ENCODE peak calls at places on chromosomes 5 and 9, in four cellular contexts. I is A549; V is activated effector memory CD4-positive, alpha-beta T cell treated with Interleukin-2 at 50 U/mL for 16 hours; M is pancreas. K is an unnamed sample.

GRCh38 chr5:157767674-157768073 is 24.2 kb downstream of the LSM11 start:
- DNase-seq in V (no peak), I (no peak), M (no peak), K (no peak)

GRCh38 chr5:135535820-135536801 is at the start of gene NEUROG1:
- DNase-seq in V (no peak), M (no peak), I (no peak), K (no peak)

GRCh38 chr5:134127376-134127861 is 12.9 kb downstream of the TCF7 start:
- DNase-seq in I (no peak), V (no peak), M (peak), K (peak)

GRCh38 chr9:4382722-4383317 is 83.0 kb upstream of the GLIS3 start:
- DNase-seq in M (no peak), I (peak), V (no peak), K (no peak)

GRCh38 chr5:107913511-107913910 is 242.8 kb upstream of the EFNA5 start:
- DNase-seq in I (no peak), M (no peak), V (no peak), K (no peak)

GRCh38 chr9:136303066-136303824 is 649 bp downstream of the CCDC187 start:
- DNase-seq in M (no peak), I (no peak), V (no peak), K (no peak)

GRCh38 chr5:156186760-156187159 is 140.2 kb upstream of the SGCD start:
- DNase-seq in V (no peak), M (no peak), I (peak), K (no peak)

GRCh38 chr5:127549551-127549950 is 32.1 kb downstream of the PRRC1 start:
- DNase-seq in I (no peak), M (no peak), V (no peak), K (no peak)

GRCh38 chr9:129491486-129491855 is 129.4 kb downstream of the C9orf50 start:
- DNase-seq in M (no peak), I (no peak), V (no peak), K (peak)

GRCh38 chr5:125655156-125655555 is 768.1 kb upstream of the GRAMD2B start:
- DNase-seq in M (no peak), V (no peak), I (no peak), K (no peak)

GRCh38 chr5:1332461-1333001 is 12.4 kb downstream of the CLPTM1L start:
- DNase-seq in I (peak), M (peak), V (no peak), K (no peak)

GRCh38 chr5:123800640-123801039 is 288.7 kb downstream of the CSNK1G3 start:
- DNase-seq in V (no peak), I (no peak), M (no peak), K (no peak)

K was measured in heart right ventricle.